ENCODE peak calls at places on chromosomes 16 and 17, in four cellular contexts. One of them, this sample, is unnamed.

GRCh38 chr17:49333806-49334205 is 28.2 kb downstream of the ZNF652 start:
- DNase-seq in trophoblast cell: no peak
- DNase-seq in mesenchymal stem cell: peak
- DNase-seq in IMR-90: peak
- DNase-seq in this sample: no peak

GRCh38 chr16:77834600-77834963 is 46.2 kb downstream of the VAT1L start:
- DNase-seq in mesenchymal stem cell: peak
- DNase-seq in IMR-90: peak
- DNase-seq in trophoblast cell: peak
- DNase-seq in this sample: no peak

GRCh38 chr17:42067371-42068180 is 17.2 kb upstream of the C17orf113 start:
- DNase-seq in IMR-90: peak
- DNase-seq in trophoblast cell: peak
- DNase-seq in mesenchymal stem cell: peak
- DNase-seq in this sample: peak

GRCh38 chr17:75124041-75124818 is 7.3 kb downstream of the NT5C start:
- DNase-seq in IMR-90: peak
- DNase-seq in trophoblast cell: peak
- DNase-seq in mesenchymal stem cell: peak
- DNase-seq in this sample: no peak

GRCh38 chr16:58556678-58557077 is 41.4 kb downstream of the SETD6 start:
- DNase-seq in trophoblast cell: no peak
- DNase-seq in IMR-90: peak
- DNase-seq in mesenchymal stem cell: no peak
- DNase-seq in this sample: no peak

GRCh38 chr17:10600551-10600950 is 51.1 kb upstream of the MYH2 start:
- DNase-seq in IMR-90: peak
- DNase-seq in mesenchymal stem cell: no peak
- DNase-seq in trophoblast cell: peak
- DNase-seq in this sample: no peak

GRCh38 chr17:57294075-57294474 is 37.8 kb downstream of the MSI2 start:
- DNase-seq in trophoblast cell: no peak
- DNase-seq in IMR-90: no peak
- DNase-seq in mesenchymal stem cell: no peak
- DNase-seq in this sample: no peak

GRCh38 chr16:53924311-53924860 is 220.4 kb downstream of the FTO start:
- DNase-seq in IMR-90: no peak
- DNase-seq in mesenchymal stem cell: no peak
- DNase-seq in trophoblast cell: no peak
- DNase-seq in this sample: no peak

GRCh38 chr17:45135192-45135977 is at the start of gene ACBD4:
- DNase-seq in trophoblast cell: peak
- DNase-seq in mesenchymal stem cell: peak
- DNase-seq in IMR-90: peak
- DNase-seq in this sample: peak

GRCh38 chr17:35555695-35556094 is 4.9 kb downstream of the SLFN14 start:
- DNase-seq in trophoblast cell: no peak
- DNase-seq in mesenchymal stem cell: no peak
- DNase-seq in IMR-90: no peak
- DNase-seq in this sample: no peak

GRCh38 chr16:4136229-4136813 is 20.1 kb upstream of the ADCY9 start:
- DNase-seq in trophoblast cell: peak
- DNase-seq in mesenchymal stem cell: no peak
- DNase-seq in IMR-90: no peak
- DNase-seq in this sample: no peak

GRCh38 chr17:42097691-42098661 is at the start of gene ZNF385C:
- DNase-seq in mesenchymal stem cell: no peak
- DNase-seq in trophoblast cell: no peak
- DNase-seq in IMR-90: no peak
- DNase-seq in this sample: no peak

GRCh38 chr16:77437859-77438258 is 3.0 kb upstream of the ADAMTS18 start:
- DNase-seq in IMR-90: no peak
- DNase-seq in trophoblast cell: no peak
- DNase-seq in mesenchymal stem cell: peak
- DNase-seq in this sample: no peak

GRCh38 chr17:15945493-15946209 is 721 bp downstream of the ADORA2B start:
- DNase-seq in IMR-90: peak
- DNase-seq in mesenchymal stem cell: peak
- DNase-seq in trophoblast cell: no peak
- DNase-seq in this sample: no peak

GRCh38 chr16:47140686-47141085 is 3.1 kb downstream of the NETO2 start:
- DNase-seq in trophoblast cell: no peak
- DNase-seq in IMR-90: no peak
- DNase-seq in mesenchymal stem cell: no peak
- DNase-seq in this sample: no peak

GRCh38 chr16:77273-77806 is 685 bp upstream of the MPG start:
- DNase-seq in IMR-90: peak
- DNase-seq in trophoblast cell: peak
- DNase-seq in mesenchymal stem cell: peak
- DNase-seq in this sample: no peak

GRCh38 chr16:83354015-83354414 is 453.8 kb upstream of the HSBP1 start:
- DNase-seq in IMR-90: no peak
- DNase-seq in trophoblast cell: no peak
- DNase-seq in mesenchymal stem cell: no peak
- DNase-seq in this sample: no peak

GRCh38 chr17:77111916-77112315 is 28.9 kb upstream of the SEC14L1 start:
- DNase-seq in mesenchymal stem cell: no peak
- DNase-seq in IMR-90: no peak
- DNase-seq in trophoblast cell: no peak
- DNase-seq in this sample: no peak

GRCh38 chr16:4315185-4316102 is at the start of gene GLIS2:
- DNase-seq in IMR-90: peak
- DNase-seq in mesenchymal stem cell: peak
- DNase-seq in trophoblast cell: peak
- DNase-seq in this sample: peak

GRCh38 chr16:67302882-67303434 is 23.6 kb downstream of the KCTD19 start:
- DNase-seq in IMR-90: no peak
- DNase-seq in mesenchymal stem cell: no peak
- DNase-seq in trophoblast cell: no peak
- DNase-seq in this sample: no peak

GRCh38 chr16:57797526-57798266 is 4.6 kb downstream of the KIFC3 start:
- DNase-seq in IMR-90: no peak
- DNase-seq in trophoblast cell: peak
- DNase-seq in mesenchymal stem cell: no peak
- DNase-seq in this sample: no peak

GRCh38 chr16:1991588-1992474 is 2.1 kb downstream of the SYNGR3 start:
- DNase-seq in IMR-90: peak
- DNase-seq in trophoblast cell: peak
- DNase-seq in mesenchymal stem cell: peak
- DNase-seq in this sample: peak

GRCh38 chr16:53415504-53415903 is 18.8 kb upstream of the RBL2 start:
- DNase-seq in trophoblast cell: no peak
- DNase-seq in IMR-90: no peak
- DNase-seq in mesenchymal stem cell: no peak
- DNase-seq in this sample: no peak

GRCh38 chr17:58786586-58787295 is 31.1 kb downstream of the PPM1E start:
- DNase-seq in mesenchymal stem cell: peak
- DNase-seq in trophoblast cell: peak
- DNase-seq in IMR-90: peak
- DNase-seq in this sample: no peak

GRCh38 chr17:73536700-73537680 is 107.3 kb downstream of the SDK2 start:
- DNase-seq in trophoblast cell: no peak
- DNase-seq in mesenchymal stem cell: no peak
- DNase-seq in IMR-90: no peak
- DNase-seq in this sample: peak

GRCh38 chr17:69344939-69345338 is 18.0 kb upstream of the ABCA5 start:
- DNase-seq in mesenchymal stem cell: no peak
- DNase-seq in trophoblast cell: no peak
- DNase-seq in IMR-90: no peak
- DNase-seq in this sample: no peak

GRCh38 chr16:29312835-29313558 is 93.5 kb downstream of the NPIPB11 start:
- DNase-seq in trophoblast cell: no peak
- DNase-seq in mesenchymal stem cell: no peak
- DNase-seq in IMR-90: no peak
- DNase-seq in this sample: no peak

GRCh38 chr17:58575511-58575910 is 61.1 kb upstream of the MTMR4 start:
- DNase-seq in trophoblast cell: peak
- DNase-seq in IMR-90: peak
- DNase-seq in mesenchymal stem cell: peak
- DNase-seq in this sample: no peak

GRCh38 chr16:61149709-61150108 is 886.5 kb downstream of the CDH8 start:
- DNase-seq in trophoblast cell: no peak
- DNase-seq in mesenchymal stem cell: no peak
- DNase-seq in IMR-90: no peak
- DNase-seq in this sample: no peak

GRCh38 chr17:45299311-45299710 is 17.5 kb downstream of the MAP3K14 start:
- DNase-seq in IMR-90: no peak
- DNase-seq in mesenchymal stem cell: peak
- DNase-seq in trophoblast cell: no peak
- DNase-seq in this sample: no peak

GRCh38 chr16:14325502-14325901 is 254.4 kb downstream of the MRTFB start:
- DNase-seq in IMR-90: no peak
- DNase-seq in mesenchymal stem cell: no peak
- DNase-seq in trophoblast cell: no peak
- DNase-seq in this sample: no peak

GRCh38 chr17:65438708-65439294 is 122.6 kb downstream of the AXIN2 start:
- DNase-seq in mesenchymal stem cell: peak
- DNase-seq in trophoblast cell: no peak
- DNase-seq in IMR-90: peak
- DNase-seq in this sample: no peak

GRCh38 chr16:1180772-1181714 is 28.1 kb downstream of the CACNA1H start:
- DNase-seq in mesenchymal stem cell: no peak
- DNase-seq in IMR-90: no peak
- DNase-seq in trophoblast cell: no peak
- DNase-seq in this sample: no peak

GRCh38 chr17:55649935-55650597 is 72.6 kb downstream of the TMEM100 start:
- DNase-seq in trophoblast cell: no peak
- DNase-seq in IMR-90: no peak
- DNase-seq in mesenchymal stem cell: no peak
- DNase-seq in this sample: no peak
- H2BK5ac ChIP-seq in trophoblast cell: no peak
- H2BK5ac ChIP-seq in IMR-90: no peak
- H2BK5ac ChIP-seq in mesenchymal stem cell: no peak
- H2BK5ac ChIP-seq in this sample: no peak

DNA sequence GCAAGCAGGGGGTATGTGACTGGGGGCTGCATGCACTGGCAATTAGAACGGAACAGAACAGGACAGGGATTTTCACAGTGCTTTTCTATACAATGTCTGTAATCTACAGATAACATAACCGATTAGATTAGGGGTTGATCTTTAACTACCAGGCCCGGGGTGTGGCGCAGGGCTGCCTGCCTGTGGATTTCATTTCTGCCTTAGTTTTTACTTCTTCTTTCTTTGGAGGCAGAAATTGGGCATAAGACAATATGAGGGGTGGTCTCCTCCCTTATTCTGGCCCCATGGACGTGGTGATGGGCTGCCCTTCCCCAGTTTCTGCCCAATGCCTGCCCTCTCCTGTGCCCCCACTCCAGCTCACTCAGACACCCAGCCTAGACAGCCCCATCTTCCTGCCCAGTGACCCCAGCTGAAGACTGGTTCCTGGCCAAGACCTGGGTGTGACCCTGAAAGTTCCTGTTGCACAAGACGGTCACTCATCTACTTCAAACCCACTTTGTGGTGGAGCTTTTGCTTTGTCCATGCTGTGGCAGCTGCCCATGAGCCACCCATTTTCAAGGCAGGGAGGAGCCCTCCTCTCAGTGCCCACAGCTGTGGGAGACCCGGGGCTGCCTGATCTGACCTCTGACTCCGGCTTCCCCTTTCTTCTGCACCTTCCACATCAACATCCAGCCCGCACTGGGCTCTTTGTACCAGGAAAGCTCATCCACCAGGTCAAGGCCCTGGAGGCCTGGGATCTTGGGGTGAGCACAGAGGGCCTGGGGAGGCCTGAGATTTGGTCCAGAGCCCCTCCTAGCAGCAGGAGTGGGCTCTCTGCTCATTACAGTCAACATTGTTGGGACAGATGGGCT is 18.6 kb downstream of the ALOX12B start:
- DNase-seq in mesenchymal stem cell: no peak
- DNase-seq in trophoblast cell: no peak
- DNase-seq in IMR-90: no peak
- DNase-seq in this sample: no peak
- H3K14ac ChIP-seq in mesenchymal stem cell: no peak
- H3K14ac ChIP-seq in trophoblast cell: no peak
- H3K14ac ChIP-seq in IMR-90: no peak
- H3K14ac ChIP-seq in this sample: no peak

DNA sequence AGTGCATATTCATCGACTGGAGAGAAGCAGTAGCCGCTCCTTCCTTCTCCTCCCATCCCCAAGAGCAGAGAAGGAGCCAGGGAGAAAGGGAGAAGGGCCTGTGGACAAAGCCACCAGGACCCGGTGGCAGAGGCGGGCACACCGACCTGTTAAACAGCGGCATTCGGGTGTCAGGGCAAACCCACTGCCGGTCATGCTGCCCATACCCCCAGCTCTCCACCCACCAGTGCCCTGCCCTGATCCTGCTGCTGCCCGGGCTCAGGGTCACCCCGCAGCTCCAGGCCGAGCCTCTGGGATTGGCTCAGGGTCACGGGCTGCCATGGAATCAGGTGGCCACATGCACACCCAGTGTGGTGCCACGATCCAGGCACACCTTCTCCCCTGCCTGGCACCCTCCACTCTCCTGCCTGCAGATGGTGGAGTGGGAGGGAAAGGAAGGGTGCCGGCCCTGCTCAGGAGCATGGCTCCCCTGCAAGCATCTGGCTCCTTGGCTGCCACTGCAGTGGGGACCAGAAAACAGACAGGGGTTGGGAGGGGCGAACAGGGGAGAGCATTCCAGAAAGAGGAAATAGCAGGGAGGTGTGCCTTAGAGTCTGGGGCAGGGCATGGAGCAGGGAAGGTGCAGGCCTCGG is 18.3 kb upstream of the RASD1 start:
- DNase-seq in trophoblast cell: no peak
- DNase-seq in mesenchymal stem cell: no peak
- DNase-seq in IMR-90: no peak
- DNase-seq in this sample: no peak
- H2BK5ac ChIP-seq in trophoblast cell: no peak
- H2BK5ac ChIP-seq in mesenchymal stem cell: no peak
- H2BK5ac ChIP-seq in IMR-90: no peak
- H2BK5ac ChIP-seq in this sample: peak

GRCh38 chr17:82674656-82675475 is 23.6 kb downstream of the RAB40B start:
- DNase-seq in trophoblast cell: no peak
- DNase-seq in IMR-90: no peak
- DNase-seq in mesenchymal stem cell: no peak
- DNase-seq in this sample: no peak
- H3K14ac ChIP-seq in trophoblast cell: no peak
- H3K14ac ChIP-seq in IMR-90: no peak
- H3K14ac ChIP-seq in mesenchymal stem cell: no peak
- H3K14ac ChIP-seq in this sample: no peak

GRCh38 chr16:84844561-84845495 is 25.0 kb downstream of the CRISPLD2 start:
- DNase-seq in trophoblast cell: no peak
- DNase-seq in mesenchymal stem cell: no peak
- DNase-seq in IMR-90: no peak
- DNase-seq in this sample: peak

GRCh38 chr16:84844049-84844350 is 24.2 kb downstream of the CRISPLD2 start:
- DNase-seq in mesenchymal stem cell: no peak
- DNase-seq in IMR-90: no peak
- DNase-seq in trophoblast cell: no peak
- DNase-seq in this sample: no peak

GRCh38 chr16:84842516-84843148 is 22.8 kb downstream of the CRISPLD2 start:
- DNase-seq in IMR-90: no peak
- DNase-seq in trophoblast cell: no peak
- DNase-seq in mesenchymal stem cell: no peak
- DNase-seq in this sample: no peak

GRCh38 chr16:84841787-84842300 is 22.1 kb downstream of the CRISPLD2 start:
- DNase-seq in mesenchymal stem cell: no peak
- DNase-seq in trophoblast cell: peak
- DNase-seq in IMR-90: no peak
- DNase-seq in this sample: no peak

GRCh38 chr16:84843149-84844048 is 23.6 kb downstream of the CRISPLD2 start:
- DNase-seq in mesenchymal stem cell: no peak
- DNase-seq in IMR-90: no peak
- DNase-seq in trophoblast cell: no peak
- DNase-seq in this sample: no peak
- H2BK5ac ChIP-seq in mesenchymal stem cell: no peak
- H2BK5ac ChIP-seq in IMR-90: no peak
- H2BK5ac ChIP-seq in trophoblast cell: no peak
- H2BK5ac ChIP-seq in this sample: no peak

This sample was measured in neuronal stem cell.